ENCODE peak calls at places on chromosome 7, in five cellular contexts. Z is tibial nerve, F is spleen, W is fibroblast of lung, T is uterus. O is an unnamed sample. For H3K4me1, the result is how much of the 10 kb centered on the place peaks cover.

GRCh38 chr7:18610331-18610948 is 114.9 kb downstream of the HDAC9 start:
- DNase-seq in Z (peak), F (no peak), W (peak), T (no peak), O (no peak)

GRCh38 chr7:142626420-142627035 is 122.7 kb upstream of the PRSS1 start:
- DNase-seq in Z (peak), F (peak), W (no peak), T (no peak), O (no peak)

GRCh38 chr7:20783131-20783715 is 3.5 kb downstream of the SP8 start:
- DNase-seq in Z (no peak), F (no peak), W (no peak), T (no peak), O (no peak)

GRCh38 chr7:19665399-19666008 is 43.3 kb downstream of the POLR1F start:
- DNase-seq in Z (no peak), F (no peak), W (peak), T (no peak), O (no peak)

GRCh38 chr7:17422966-17423365 is 124.5 kb downstream of the AHR start:
- DNase-seq in Z (no peak), F (no peak), W (peak), T (no peak), O (no peak)

GRCh38 chr7:71752171-71752935 is 620.4 kb downstream of the GALNT17 start:
- DNase-seq in Z (no peak), F (peak), W (no peak), T (no peak), O (no peak)

GRCh38 chr7:1004018-1004880 is 21.3 kb downstream of the CYP2W1 start:
- DNase-seq in Z (no peak), F (no peak), W (no peak), T (no peak), O (no peak)

GRCh38 chr7:6252748-6253147 is 19.7 kb downstream of the CYTH3 start:
- DNase-seq in Z (no peak), F (no peak), W (peak), T (no peak), O (no peak)

GRCh38 chr7:128007293-128007680 is 23.9 kb downstream of the LRRC4 start:
- DNase-seq in Z (no peak), F (no peak), W (no peak), T (no peak), O (no peak)

GRCh38 chr7:157555921-157556320 is 219.1 kb downstream of the DNAJB6 start:
- DNase-seq in Z (no peak), F (peak), W (no peak), T (no peak), O (no peak)

GRCh38 chr7:53996856-53997255 is 545.3 kb upstream of the VSTM2A start:
- DNase-seq in Z (no peak), F (no peak), W (no peak), T (no peak), O (no peak)

DNA sequence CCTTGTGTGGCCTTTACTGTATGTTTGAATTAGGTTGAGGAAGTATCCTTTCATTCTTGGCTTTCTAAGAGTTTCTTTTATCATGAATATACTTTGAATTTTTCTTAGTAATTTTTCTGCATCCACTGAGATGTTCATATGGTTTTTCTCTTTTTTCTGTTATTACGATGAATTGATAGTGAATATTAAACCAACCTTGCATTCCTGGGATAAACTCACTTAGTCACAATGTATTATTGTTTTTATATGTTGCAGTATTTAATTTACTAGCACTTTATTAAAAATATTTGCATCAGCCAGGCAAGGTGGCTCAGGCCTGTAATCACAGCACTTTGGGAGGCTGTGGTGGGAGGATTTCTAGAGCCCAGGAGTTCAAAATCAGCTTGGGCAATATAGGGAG is 15.3 kb upstream of the RBM33 start:
- DNase-seq in Z (no peak), F (no peak), W (no peak), T (no peak), O (no peak)
- H3K4me1 ChIP-seq in Z (under half), F (under half), W (under half), T (under half), O (under half)

DNA sequence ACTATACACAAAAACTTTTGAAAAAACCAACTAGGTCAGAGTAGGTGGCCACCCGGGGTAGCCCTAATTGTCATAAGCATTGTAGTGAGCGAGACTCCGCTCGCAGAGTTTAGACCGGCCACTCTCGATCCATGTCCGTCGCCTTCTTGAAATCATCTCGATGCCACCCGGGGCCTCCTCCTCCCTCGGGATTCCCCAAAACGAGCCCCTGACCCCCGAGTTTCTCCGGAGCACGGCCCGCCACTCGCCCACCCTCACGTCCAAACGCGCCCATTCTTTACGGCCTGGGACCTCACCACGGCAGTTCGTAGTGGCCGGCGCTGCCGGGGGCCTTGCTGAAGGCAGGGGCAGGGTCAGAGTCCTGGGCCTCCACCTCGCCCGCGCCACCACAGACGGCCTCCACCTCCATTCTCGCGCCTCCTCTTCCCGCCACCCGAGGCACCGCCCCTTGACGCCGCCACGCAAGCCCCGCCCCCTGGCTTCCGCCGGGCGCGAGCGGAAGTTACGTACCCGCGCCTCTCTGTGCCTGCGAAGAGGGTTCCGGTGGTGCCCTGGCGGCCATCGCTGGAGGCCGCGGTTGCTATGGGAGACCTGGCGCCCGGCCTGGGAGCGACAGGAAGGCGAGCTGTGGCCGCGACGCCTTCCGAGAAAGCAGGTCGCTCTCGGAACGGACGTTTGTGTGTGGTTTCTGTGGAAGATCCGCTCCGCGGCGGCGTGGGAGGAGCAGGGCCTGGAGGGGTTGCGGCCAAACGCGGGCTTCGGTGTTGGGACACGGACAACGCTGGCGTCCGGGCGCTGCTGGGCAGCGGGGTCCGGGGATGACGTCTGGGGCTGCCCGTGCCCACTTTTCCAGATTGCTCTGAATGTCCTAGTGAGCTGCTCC is at the start of gene RFC2:
- DNase-seq in Z (peak), F (peak), W (peak), T (peak), O (peak)
- H3K27ac ChIP-seq in Z (peak), F (peak), W (peak), T (peak), O (peak)

GRCh38 chr7:129127154-129127553 is 17.4 kb upstream of the TSPAN33 start:
- DNase-seq in Z (no peak), F (no peak), W (no peak), T (no peak), O (no peak)
- H3K4me3 ChIP-seq in Z (no peak), F (no peak), W (no peak), T (no peak), O (no peak)

DNA sequence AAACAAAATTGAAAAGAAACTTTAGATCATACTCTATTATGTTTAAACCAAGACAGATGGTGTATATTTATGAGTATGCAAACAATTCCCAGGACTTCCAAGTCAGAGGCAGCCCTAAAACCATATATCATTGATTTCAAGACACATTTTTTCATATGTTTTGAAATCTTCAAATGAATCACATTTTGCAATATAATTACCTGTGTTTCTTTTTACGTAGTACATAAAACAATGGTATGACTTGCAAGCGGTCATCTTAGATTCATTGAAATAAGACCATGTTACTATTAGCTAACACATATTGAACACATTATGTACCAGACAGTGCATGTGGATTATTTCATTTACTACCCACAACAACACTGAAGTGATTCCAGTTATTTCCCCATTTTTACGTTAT is 14.9 kb downstream of the SMURF1 start:
- DNase-seq in Z (no peak), F (no peak), W (no peak), T (no peak), O (no peak)
- H3K4me1 ChIP-seq in Z (under half), F (half or more), W (under half), T (under half), O (under half)

DNA sequence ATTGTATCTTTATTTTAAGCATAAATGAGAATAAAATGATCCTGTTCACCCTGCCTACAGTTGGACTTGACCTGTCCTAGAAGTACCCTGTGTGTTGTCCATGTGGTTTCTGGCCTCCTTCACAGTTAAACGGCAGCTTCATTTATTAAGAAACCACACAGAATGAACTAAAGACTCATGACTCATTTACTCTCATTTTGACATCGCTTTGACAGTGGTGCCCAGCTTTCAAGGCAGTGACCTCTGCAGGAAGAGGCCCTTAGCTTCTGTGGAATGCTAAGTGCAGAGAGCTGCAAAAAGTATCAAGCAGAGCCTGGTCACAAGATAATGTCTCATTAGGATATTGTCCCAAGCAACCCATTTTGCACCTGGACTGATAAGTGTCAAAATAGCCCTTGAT is 93.4 kb downstream of the AVL9 start:
- DNase-seq in Z (no peak), F (no peak), W (peak), T (no peak), O (no peak)
- H3K27ac ChIP-seq in Z (no peak), F (peak), W (peak), T (peak), O (no peak)

GRCh38 chr7:130485734-130486113 is 6.2 kb upstream of the MEST start:
- DNase-seq in Z (no peak), F (no peak), W (no peak), T (no peak), O (no peak)
- H3K4me3 ChIP-seq in Z (peak), F (peak), W (no peak), T (no peak), O (peak)

GRCh38 chr7:151558575-151558974 is 38.9 kb upstream of the RHEB start:
- DNase-seq in Z (no peak), F (no peak), W (peak), T (no peak), O (no peak)

GRCh38 chr7:151565541-151565940 is 45.8 kb upstream of the RHEB start:
- DNase-seq in Z (no peak), F (no peak), W (peak), T (no peak), O (no peak)

GRCh38 chr7:151559557-151560183 is 40.0 kb upstream of the RHEB start:
- DNase-seq in Z (no peak), F (no peak), W (no peak), T (no peak), O (no peak)

GRCh38 chr7:151556592-151556991 is 36.9 kb upstream of the RHEB start:
- DNase-seq in Z (no peak), F (no peak), W (no peak), T (no peak), O (no peak)

DNA sequence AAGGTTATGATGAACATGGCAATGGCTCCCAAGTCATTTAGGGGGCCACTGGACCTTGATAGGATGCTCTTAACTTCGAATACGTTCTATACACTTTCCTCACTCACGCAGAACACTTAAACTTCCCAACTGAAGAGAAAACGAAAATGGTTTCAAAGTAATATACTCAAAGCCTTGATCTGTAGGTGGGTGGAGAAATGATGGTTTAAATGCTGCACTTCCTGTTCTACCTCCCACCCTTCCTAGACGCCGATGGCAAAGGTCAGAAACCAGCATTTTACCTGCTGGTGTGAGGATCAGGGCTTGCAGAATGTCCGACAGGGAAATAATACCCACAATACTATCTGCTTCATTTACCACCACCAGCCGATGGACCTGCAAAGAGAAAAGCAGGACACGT is 40.5 kb upstream of the RHEB start:
- DNase-seq in Z (no peak), F (no peak), W (no peak), T (no peak), O (no peak)
- H3K4me1 ChIP-seq in Z (under half), F (under half), W (under half), T (under half), O (under half)

GRCh38 chr7:92161271-92161670 is 17.7 kb downstream of the LRRD1 start:
- DNase-seq in Z (no peak), F (no peak), W (no peak), T (no peak), O (no peak)

GRCh38 chr7:92155108-92155755 is 21.0 kb upstream of the CYP51A1 start:
- DNase-seq in Z (no peak), F (no peak), W (peak), T (no peak), O (no peak)

GRCh38 chr7:92156976-92157375 is 22.0 kb downstream of the LRRD1 start:
- DNase-seq in Z (no peak), F (no peak), W (no peak), T (no peak), O (no peak)

GRCh38 chr7:92158660-92159575 is 20.0 kb downstream of the LRRD1 start:
- DNase-seq in Z (no peak), F (no peak), W (peak), T (no peak), O (no peak)
- H3K27ac ChIP-seq in Z (no peak), F (no peak), W (peak), T (no peak), O (no peak)

GRCh38 chr7:130920122-130920521 is 186.1 kb upstream of the KLF14 start:
- DNase-seq in Z (no peak), F (no peak), W (no peak), T (no peak), O (no peak)

GRCh38 chr7:130921391-130922180 is 187.6 kb upstream of the KLF14 start:
- DNase-seq in Z (peak), F (no peak), W (peak), T (no peak), O (peak)

GRCh38 chr7:130925136-130925794 is 191.3 kb upstream of the KLF14 start:
- DNase-seq in Z (no peak), F (no peak), W (no peak), T (no peak), O (no peak)

GRCh38 chr7:130923930-130924329 is 189.9 kb upstream of the KLF14 start:
- DNase-seq in Z (no peak), F (no peak), W (no peak), T (no peak), O (no peak)

GRCh38 chr7:130922206-130923112 is 188.5 kb upstream of the KLF14 start:
- DNase-seq in Z (no peak), F (no peak), W (peak), T (no peak), O (no peak)
- H3K4me3 ChIP-seq in Z (no peak), F (no peak), W (no peak), T (no peak), O (peak)

GRCh38 chr7:74174606-74175082 is 488 bp downstream of the EIF4H start:
- DNase-seq in Z (peak), F (no peak), W (peak), T (peak), O (no peak)
- H3K4me1 ChIP-seq in Z (under half), F (half or more), W (under half), T (under half), O (under half)

O was measured in thoracic aorta.